ENCODE peak calls at places on chromosomes 4 and X, in ten cellular contexts. One of them, this sample, is unnamed.
A peak's percentile ranks its signal among the peaks of the same experiment; 100 is the strongest.

GRCh38 chrX:123570011-123570590 is 162.8 kb downstream of the THOC2 start:
- DNase-seq in fibroblast of mammary gland: no peak
- DNase-seq in epithelial cell of esophagus: peak; percentile 76
- DNase-seq in GM06990: no peak
- DNase-seq in AG09309: no peak
- DNase-seq in mammary epithelial cell: peak; percentile 1
- DNase-seq in cardiac muscle cell: no peak
- DNase-seq in neural progenitor cell: no peak
- DNase-seq in astrocyte of the cerebellum: no peak
- DNase-seq in nephron progenitor cell: no peak
- DNase-seq in this sample: no peak

GRCh38 chr4:4377191-4377590 is 9.7 kb upstream of the NSG1 start:
- DNase-seq in astrocyte of the cerebellum: no peak
- DNase-seq in fibroblast of mammary gland: no peak
- DNase-seq in GM06990: no peak
- DNase-seq in nephron progenitor cell: no peak
- DNase-seq in epithelial cell of esophagus: no peak
- DNase-seq in neural progenitor cell: no peak
- DNase-seq in AG09309: no peak
- DNase-seq in mammary epithelial cell: no peak
- DNase-seq in cardiac muscle cell: no peak
- DNase-seq in this sample: no peak

GRCh38 chrX:39983715-39984114 is 114.0 kb downstream of the BCOR start:
- DNase-seq in neural progenitor cell: no peak
- DNase-seq in astrocyte of the cerebellum: peak; percentile 38
- DNase-seq in cardiac muscle cell: no peak
- DNase-seq in GM06990: no peak
- DNase-seq in mammary epithelial cell: peak; percentile 59
- DNase-seq in fibroblast of mammary gland: peak; percentile 57
- DNase-seq in epithelial cell of esophagus: peak; percentile 50
- DNase-seq in nephron progenitor cell: no peak
- DNase-seq in AG09309: no peak
- DNase-seq in this sample: no peak

GRCh38 chrX:23783569-23784486 is 855 bp downstream of the SAT1 start:
- DNase-seq in cardiac muscle cell: no peak
- DNase-seq in mammary epithelial cell: no peak
- DNase-seq in AG09309: no peak
- DNase-seq in neural progenitor cell: no peak
- DNase-seq in fibroblast of mammary gland: peak; percentile 16
- DNase-seq in astrocyte of the cerebellum: no peak
- DNase-seq in GM06990: peak; percentile 25
- DNase-seq in epithelial cell of esophagus: no peak
- DNase-seq in nephron progenitor cell: peak; percentile 13
- DNase-seq in this sample: no peak

GRCh38 chr4:99887837-99888236 is 6.4 kb downstream of the LAMTOR3 start:
- DNase-seq in GM06990: no peak
- DNase-seq in mammary epithelial cell: no peak
- DNase-seq in epithelial cell of esophagus: no peak
- DNase-seq in nephron progenitor cell: no peak
- DNase-seq in fibroblast of mammary gland: peak; percentile 42
- DNase-seq in astrocyte of the cerebellum: no peak
- DNase-seq in AG09309: no peak
- DNase-seq in neural progenitor cell: peak; percentile 19
- DNase-seq in cardiac muscle cell: no peak
- DNase-seq in this sample: no peak

GRCh38 chrX:120731386-120731785 is 101.5 kb upstream of the C1GALT1C1 start:
- DNase-seq in AG09309: no peak
- DNase-seq in fibroblast of mammary gland: no peak
- DNase-seq in GM06990: no peak
- DNase-seq in neural progenitor cell: no peak
- DNase-seq in astrocyte of the cerebellum: no peak
- DNase-seq in nephron progenitor cell: no peak
- DNase-seq in epithelial cell of esophagus: no peak
- DNase-seq in mammary epithelial cell: no peak
- DNase-seq in cardiac muscle cell: no peak
- DNase-seq in this sample: no peak

GRCh38 chrX:72110051-72110926 is 21.4 kb downstream of the RTL5 start:
- DNase-seq in epithelial cell of esophagus: peak; percentile 10
- DNase-seq in AG09309: no peak
- DNase-seq in astrocyte of the cerebellum: no peak
- DNase-seq in neural progenitor cell: no peak
- DNase-seq in nephron progenitor cell: no peak
- DNase-seq in cardiac muscle cell: no peak
- DNase-seq in mammary epithelial cell: no peak
- DNase-seq in GM06990: no peak
- DNase-seq in fibroblast of mammary gland: peak; percentile 45
- DNase-seq in this sample: no peak

GRCh38 chrX:28787206-28787605 is 200.0 kb downstream of the IL1RAPL1 start:
- DNase-seq in nephron progenitor cell: no peak
- DNase-seq in fibroblast of mammary gland: peak; percentile 33
- DNase-seq in neural progenitor cell: no peak
- DNase-seq in epithelial cell of esophagus: peak; percentile 71
- DNase-seq in cardiac muscle cell: no peak
- DNase-seq in astrocyte of the cerebellum: peak; percentile 62
- DNase-seq in mammary epithelial cell: peak; percentile 65
- DNase-seq in GM06990: no peak
- DNase-seq in AG09309: no peak
- DNase-seq in this sample: no peak

GRCh38 chr4:66974665-66975064 is 570.6 kb downstream of the CENPC start:
- DNase-seq in mammary epithelial cell: no peak
- DNase-seq in neural progenitor cell: no peak
- DNase-seq in nephron progenitor cell: no peak
- DNase-seq in AG09309: no peak
- DNase-seq in epithelial cell of esophagus: peak; percentile 67
- DNase-seq in astrocyte of the cerebellum: no peak
- DNase-seq in cardiac muscle cell: no peak
- DNase-seq in fibroblast of mammary gland: no peak
- DNase-seq in GM06990: no peak
- DNase-seq in this sample: no peak

GRCh38 chrX:47198026-47198686 is 4.5 kb downstream of the UBA1 start:
- DNase-seq in fibroblast of mammary gland: no peak
- DNase-seq in AG09309: no peak
- DNase-seq in GM06990: no peak
- DNase-seq in neural progenitor cell: peak; percentile 51
- DNase-seq in mammary epithelial cell: no peak
- DNase-seq in epithelial cell of esophagus: no peak
- DNase-seq in astrocyte of the cerebellum: no peak
- DNase-seq in nephron progenitor cell: no peak
- DNase-seq in cardiac muscle cell: peak; percentile 35
- DNase-seq in this sample: no peak

DNA sequence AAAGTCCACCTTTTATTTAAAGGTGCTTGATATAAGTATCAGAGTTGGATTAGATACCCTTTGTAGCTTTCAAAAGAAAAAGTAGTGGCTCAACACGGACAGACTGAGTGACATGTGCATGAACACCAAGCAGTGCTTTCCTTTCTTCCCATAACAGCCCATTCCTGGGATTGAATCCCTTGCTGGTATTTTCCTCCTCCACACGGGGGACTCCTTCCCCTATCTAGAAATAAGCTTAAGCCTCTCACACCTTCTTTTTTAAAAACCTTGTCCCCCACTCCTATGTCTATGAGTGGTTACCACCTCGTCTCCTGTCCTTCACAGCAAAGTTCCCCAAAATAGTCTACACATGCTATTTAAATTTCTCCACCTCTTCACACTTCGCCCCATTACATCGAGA is 5.1 kb downstream of the AP1S2 start:
- DNase-seq in GM06990: no peak
- DNase-seq in epithelial cell of esophagus: peak; percentile 10
- DNase-seq in nephron progenitor cell: no peak
- DNase-seq in mammary epithelial cell: peak; percentile 8
- DNase-seq in cardiac muscle cell: peak; percentile 45
- DNase-seq in AG09309: no peak
- DNase-seq in fibroblast of mammary gland: peak; percentile 18
- DNase-seq in astrocyte of the cerebellum: no peak
- DNase-seq in neural progenitor cell: peak; percentile 69
- DNase-seq in this sample: no peak
- TF ChIP-seq CTCF in GM06990: no peak
- TF ChIP-seq CTCF in epithelial cell of esophagus: peak; percentile 23
- TF ChIP-seq CTCF in nephron progenitor cell: no peak
- TF ChIP-seq CTCF in mammary epithelial cell: no peak
- TF ChIP-seq CTCF in cardiac muscle cell: peak; percentile 34
- TF ChIP-seq CTCF in AG09309: peak; percentile 28
- TF ChIP-seq CTCF in fibroblast of mammary gland: peak; percentile 38
- TF ChIP-seq CTCF in astrocyte of the cerebellum: peak; percentile 50
- TF ChIP-seq CTCF in neural progenitor cell: peak; percentile 60
- TF ChIP-seq CTCF in this sample: peak; percentile 63

GRCh38 chr4:157184300-157184699 is 36.2 kb upstream of the GRIA2 start:
- DNase-seq in AG09309: no peak
- DNase-seq in fibroblast of mammary gland: no peak
- DNase-seq in cardiac muscle cell: no peak
- DNase-seq in astrocyte of the cerebellum: no peak
- DNase-seq in mammary epithelial cell: no peak
- DNase-seq in epithelial cell of esophagus: no peak
- DNase-seq in nephron progenitor cell: no peak
- DNase-seq in GM06990: no peak
- DNase-seq in neural progenitor cell: no peak
- DNase-seq in this sample: no peak

GRCh38 chr4:157185363-157185762 is 35.2 kb upstream of the GRIA2 start:
- DNase-seq in GM06990: no peak
- DNase-seq in fibroblast of mammary gland: no peak
- DNase-seq in mammary epithelial cell: no peak
- DNase-seq in cardiac muscle cell: no peak
- DNase-seq in neural progenitor cell: no peak
- DNase-seq in astrocyte of the cerebellum: no peak
- DNase-seq in epithelial cell of esophagus: no peak
- DNase-seq in nephron progenitor cell: no peak
- DNase-seq in AG09309: no peak
- DNase-seq in this sample: no peak
- TF ChIP-seq CTCF in GM06990: no peak
- TF ChIP-seq CTCF in fibroblast of mammary gland: no peak
- TF ChIP-seq CTCF in mammary epithelial cell: no peak
- TF ChIP-seq CTCF in cardiac muscle cell: no peak
- TF ChIP-seq CTCF in neural progenitor cell: no peak
- TF ChIP-seq CTCF in astrocyte of the cerebellum: no peak
- TF ChIP-seq CTCF in epithelial cell of esophagus: no peak
- TF ChIP-seq CTCF in nephron progenitor cell: no peak
- TF ChIP-seq CTCF in AG09309: no peak
- TF ChIP-seq CTCF in this sample: no peak

GRCh38 chr4:16205298-16206164 is 20.7 kb downstream of the TAPT1 start:
- DNase-seq in AG09309: no peak
- DNase-seq in mammary epithelial cell: no peak
- DNase-seq in epithelial cell of esophagus: peak; percentile 46
- DNase-seq in cardiac muscle cell: peak; percentile 58
- DNase-seq in nephron progenitor cell: no peak
- DNase-seq in neural progenitor cell: peak; percentile 67
- DNase-seq in fibroblast of mammary gland: no peak
- DNase-seq in GM06990: peak; percentile 18
- DNase-seq in astrocyte of the cerebellum: no peak
- DNase-seq in this sample: no peak
- TF ChIP-seq CTCF in AG09309: peak; percentile 66
- TF ChIP-seq CTCF in mammary epithelial cell: peak; percentile 83
- TF ChIP-seq CTCF in epithelial cell of esophagus: peak; percentile 69
- TF ChIP-seq CTCF in cardiac muscle cell: peak; percentile 57
- TF ChIP-seq CTCF in nephron progenitor cell: peak; percentile 62
- TF ChIP-seq CTCF in neural progenitor cell: peak; percentile 67
- TF ChIP-seq CTCF in fibroblast of mammary gland: peak; percentile 65
- TF ChIP-seq CTCF in GM06990: peak; percentile 68
- TF ChIP-seq CTCF in astrocyte of the cerebellum: peak; percentile 60
- TF ChIP-seq CTCF in this sample: peak; percentile 78

DNA sequence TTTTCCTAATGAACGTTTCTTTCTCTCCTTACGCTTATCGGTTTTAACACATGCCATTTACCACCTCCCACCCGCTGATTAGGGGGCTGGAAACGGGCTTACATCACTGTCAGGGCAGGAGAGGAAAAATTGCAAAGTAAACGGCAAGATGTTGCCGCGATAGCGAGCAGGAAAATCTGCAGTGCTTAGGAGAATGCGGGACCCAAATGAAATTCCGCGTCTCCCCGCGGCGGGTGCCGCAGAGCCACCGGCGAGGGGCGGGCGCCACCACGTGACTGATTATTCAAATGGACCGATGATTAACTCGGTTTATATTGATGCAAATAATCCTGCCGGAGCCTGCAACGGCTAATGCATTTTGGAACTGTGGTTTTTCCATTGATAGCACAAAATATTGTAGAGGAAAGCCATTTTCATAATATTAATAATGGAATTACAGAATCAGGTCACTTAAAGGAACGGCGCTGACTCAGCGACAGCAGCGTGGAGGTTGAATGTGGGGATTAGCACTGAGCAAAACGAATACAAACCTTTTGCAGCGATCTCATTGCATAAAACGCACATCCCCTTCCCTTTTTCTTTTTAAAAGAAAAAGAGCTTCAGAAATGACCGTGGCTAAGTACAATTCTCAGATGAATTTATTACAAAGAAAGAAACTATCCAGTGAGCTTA is 224.2 kb downstream of the STIM2 start:
- DNase-seq in epithelial cell of esophagus: peak; percentile 34
- DNase-seq in cardiac muscle cell: peak; percentile 65
- DNase-seq in GM06990: peak; percentile 3
- DNase-seq in fibroblast of mammary gland: peak; percentile 21
- DNase-seq in astrocyte of the cerebellum: no peak
- DNase-seq in nephron progenitor cell: peak; percentile 71
- DNase-seq in neural progenitor cell: peak; percentile 81
- DNase-seq in mammary epithelial cell: no peak
- DNase-seq in AG09309: no peak
- DNase-seq in this sample: peak; percentile 57
- TF ChIP-seq CTCF in epithelial cell of esophagus: no peak
- TF ChIP-seq CTCF in cardiac muscle cell: no peak
- TF ChIP-seq CTCF in GM06990: no peak
- TF ChIP-seq CTCF in fibroblast of mammary gland: no peak
- TF ChIP-seq CTCF in astrocyte of the cerebellum: peak; percentile 8
- TF ChIP-seq CTCF in nephron progenitor cell: peak; percentile 31
- TF ChIP-seq CTCF in neural progenitor cell: peak; percentile 45
- TF ChIP-seq CTCF in mammary epithelial cell: no peak
- TF ChIP-seq CTCF in AG09309: peak; percentile 14
- TF ChIP-seq CTCF in this sample: peak; percentile 51

This sample was measured in type B pancreatic cell.